ENCODE peak calls at places on chromosomes 3 and 15, in seven cellular contexts. One of them, this sample, is unnamed.

GRCh38 chr3:176430244-176430893 is 766.9 kb downstream of the TBL1XR1 start:
- DNase-seq in NCI-H510A treated with DMSO at 0.1 percent for 48 hours: peak; percentile 72
- DNase-seq in GM10248: peak; percentile 12
- DNase-seq in NCI-H2029: peak; percentile 55
- DNase-seq in non-pigmented ciliary epithelial cell: peak; percentile 15
- DNase-seq in left ventricle myocardium inferior: no peak
- DNase-seq in A549: peak; percentile 29
- DNase-seq in this sample: no peak

GRCh38 chr3:41188291-41188690 is 11.0 kb upstream of the CTNNB1 start:
- DNase-seq in NCI-H2029: no peak
- DNase-seq in A549: no peak
- DNase-seq in non-pigmented ciliary epithelial cell: no peak
- DNase-seq in NCI-H510A treated with DMSO at 0.1 percent for 48 hours: no peak
- DNase-seq in GM10248: no peak
- DNase-seq in left ventricle myocardium inferior: no peak
- DNase-seq in this sample: no peak

GRCh38 chr15:43293402-43293801 is 26.7 kb upstream of the TGM5 start:
- DNase-seq in NCI-H2029: no peak
- DNase-seq in A549: peak; percentile 4
- DNase-seq in left ventricle myocardium inferior: no peak
- DNase-seq in non-pigmented ciliary epithelial cell: no peak
- DNase-seq in NCI-H510A treated with DMSO at 0.1 percent for 48 hours: no peak
- DNase-seq in GM10248: no peak
- DNase-seq in this sample: no peak

GRCh38 chr15:85872125-85872524 is 77.4 kb upstream of the KLHL25 start:
- DNase-seq in GM10248: no peak
- DNase-seq in A549: no peak
- DNase-seq in non-pigmented ciliary epithelial cell: no peak
- DNase-seq in NCI-H510A treated with DMSO at 0.1 percent for 48 hours: no peak
- DNase-seq in NCI-H2029: no peak
- DNase-seq in left ventricle myocardium inferior: no peak
- DNase-seq in this sample: no peak

GRCh38 chr15:83565553-83566159 is 88.3 kb upstream of the ADAMTSL3 start:
- DNase-seq in left ventricle myocardium inferior: no peak
- DNase-seq in GM10248: peak; percentile 37
- DNase-seq in NCI-H2029: no peak
- DNase-seq in non-pigmented ciliary epithelial cell: no peak
- DNase-seq in NCI-H510A treated with DMSO at 0.1 percent for 48 hours: no peak
- DNase-seq in A549: peak; percentile 39
- DNase-seq in this sample: no peak

GRCh38 chr3:154464440-154465148 is 34.6 kb upstream of the GPR149 start:
- DNase-seq in left ventricle myocardium inferior: no peak
- DNase-seq in A549: no peak
- DNase-seq in NCI-H510A treated with DMSO at 0.1 percent for 48 hours: no peak
- DNase-seq in non-pigmented ciliary epithelial cell: no peak
- DNase-seq in GM10248: no peak
- DNase-seq in NCI-H2029: no peak
- DNase-seq in this sample: no peak

GRCh38 chr15:85318048-85318731 is 62.2 kb upstream of the AKAP13 start:
- DNase-seq in left ventricle myocardium inferior: no peak
- DNase-seq in NCI-H510A treated with DMSO at 0.1 percent for 48 hours: peak; percentile 22
- DNase-seq in NCI-H2029: no peak
- DNase-seq in non-pigmented ciliary epithelial cell: peak; percentile 88
- DNase-seq in GM10248: peak; percentile 68
- DNase-seq in A549: peak; percentile 75
- DNase-seq in this sample: no peak

GRCh38 chr3:45075821-45076625 is 49.9 kb downstream of the CLEC3B start:
- DNase-seq in NCI-H510A treated with DMSO at 0.1 percent for 48 hours: no peak
- DNase-seq in non-pigmented ciliary epithelial cell: no peak
- DNase-seq in left ventricle myocardium inferior: no peak
- DNase-seq in GM10248: no peak
- DNase-seq in NCI-H2029: no peak
- DNase-seq in A549: no peak
- DNase-seq in this sample: no peak

GRCh38 chr15:98292442-98293240 is 332.1 kb downstream of the ARRDC4 start:
- DNase-seq in GM10248: peak; percentile 64
- DNase-seq in non-pigmented ciliary epithelial cell: no peak
- DNase-seq in NCI-H510A treated with DMSO at 0.1 percent for 48 hours: no peak
- DNase-seq in NCI-H2029: peak; percentile 2
- DNase-seq in left ventricle myocardium inferior: peak; percentile 20
- DNase-seq in A549: peak; percentile 56
- DNase-seq in this sample: no peak

GRCh38 chr3:24433838-24434591 is 60.6 kb downstream of the THRB start:
- DNase-seq in NCI-H2029: no peak
- DNase-seq in GM10248: no peak
- DNase-seq in non-pigmented ciliary epithelial cell: no peak
- DNase-seq in A549: no peak
- DNase-seq in NCI-H510A treated with DMSO at 0.1 percent for 48 hours: no peak
- DNase-seq in left ventricle myocardium inferior: no peak
- DNase-seq in this sample: no peak

GRCh38 chr3:111747490-111747889 is 111.6 kb upstream of the PHLDB2 start:
- DNase-seq in GM10248: no peak
- DNase-seq in left ventricle myocardium inferior: no peak
- DNase-seq in non-pigmented ciliary epithelial cell: no peak
- DNase-seq in NCI-H510A treated with DMSO at 0.1 percent for 48 hours: no peak
- DNase-seq in NCI-H2029: no peak
- DNase-seq in A549: peak; percentile 61
- DNase-seq in this sample: no peak

GRCh38 chr3:171393032-171393744 is 67.0 kb downstream of the TNIK start:
- DNase-seq in NCI-H2029: peak; percentile 77
- DNase-seq in non-pigmented ciliary epithelial cell: no peak
- DNase-seq in A549: no peak
- DNase-seq in GM10248: no peak
- DNase-seq in left ventricle myocardium inferior: no peak
- DNase-seq in NCI-H510A treated with DMSO at 0.1 percent for 48 hours: no peak
- DNase-seq in this sample: no peak

GRCh38 chr3:152524198-152525140 is 255.7 kb downstream of the MBNL1 start:
- DNase-seq in GM10248: no peak
- DNase-seq in NCI-H510A treated with DMSO at 0.1 percent for 48 hours: peak; percentile 75
- DNase-seq in non-pigmented ciliary epithelial cell: peak; percentile 27
- DNase-seq in A549: peak; percentile 61
- DNase-seq in NCI-H2029: peak; percentile 21
- DNase-seq in left ventricle myocardium inferior: no peak
- DNase-seq in this sample: peak; percentile 58

GRCh38 chr3:161322781-161323568 is 48.3 kb downstream of the SPTSSB start:
- DNase-seq in GM10248: no peak
- DNase-seq in NCI-H510A treated with DMSO at 0.1 percent for 48 hours: peak; percentile 3
- DNase-seq in NCI-H2029: no peak
- DNase-seq in non-pigmented ciliary epithelial cell: no peak
- DNase-seq in A549: no peak
- DNase-seq in left ventricle myocardium inferior: no peak
- DNase-seq in this sample: no peak

This sample was measured in tibial artery.